ENCODE peak calls at places on chromosomes 12 and 14, in seven cellular contexts. N is cardiac muscle cell; U is GM13976; F is thyroid gland; O is HFF-Myc; H is CD4-positive, alpha-beta T cell; J is dorsolateral prefrontal cortex. G is an unnamed sample.

GRCh38 chr12:71792599-71792998 is 37.9 kb downstream of the RAB21 start:
- DNase-seq in U (no peak), O (no peak), H (no peak), F (no peak), N (no peak), J (no peak), G (no peak)

GRCh38 chr14:103818422-103818821 is 29.0 kb downstream of the PPP1R13B start:
- DNase-seq in H (no peak), F (no peak), N (no peak), U (no peak), J (no peak), O (no peak), G (no peak)

GRCh38 chr14:73759183-73759713 is 45.1 kb upstream of the PNMA1 start:
- DNase-seq in N (peak; percentile 78), F (peak; percentile 69), O (no peak), J (peak; percentile 53), U (peak; percentile 66), H (peak; percentile 50), G (peak; percentile 69)

GRCh38 chr14:43937001-43937400 is 570.1 kb downstream of the FSCB start:
- DNase-seq in H (no peak), J (no peak), N (no peak), O (no peak), F (no peak), U (no peak), G (no peak)

GRCh38 chr12:42507031-42507430 is 82.5 kb downstream of the PRICKLE1 start:
- DNase-seq in J (no peak), O (no peak), F (no peak), U (no peak), N (no peak), H (no peak), G (no peak)

GRCh38 chr12:93245543-93245942 is 132.2 kb upstream of the NUDT4 start:
- DNase-seq in H (peak; percentile 56), J (no peak), F (no peak), U (peak; percentile 62), N (no peak), O (no peak), G (no peak)

GRCh38 chr14:55438066-55438683 is 2.2 kb downstream of the TBPL2 start:
- DNase-seq in J (no peak), O (no peak), H (no peak), U (peak; percentile 36), N (peak; percentile 78), F (peak; percentile 43), G (no peak)

GRCh38 chr14:35366048-35366428 is 38.5 kb downstream of the NFKBIA start:
- DNase-seq in N (peak; percentile 26), O (no peak), J (peak; percentile 46), U (no peak), F (no peak), H (no peak), G (no peak)

GRCh38 chr12:59118356-59118755 is 198.1 kb upstream of the LRIG3 start:
- DNase-seq in O (no peak), N (no peak), H (no peak), U (no peak), F (no peak), J (no peak), G (no peak)

GRCh38 chr14:44700184-44700583 is 193.1 kb upstream of the FSCB start:
- DNase-seq in J (no peak), O (no peak), N (peak; percentile 43), F (no peak), H (no peak), U (no peak), G (no peak)

GRCh38 chr12:24695657-24696329 is 253.1 kb downstream of the BCAT1 start:
- DNase-seq in N (peak; percentile 25), J (no peak), F (peak; percentile 11), U (no peak), O (no peak), H (no peak), G (no peak)

GRCh38 chr14:95456281-95456680 is 60.2 kb downstream of the SYNE3 start:
- DNase-seq in J (peak; percentile 37), U (no peak), O (no peak), F (no peak), N (no peak), H (no peak), G (no peak)

GRCh38 chr12:40313928-40314327 is 89.1 kb downstream of the LRRK2 start:
- DNase-seq in J (no peak), H (no peak), F (no peak), U (peak; percentile 10), N (no peak), O (no peak), G (no peak)

GRCh38 chr12:108087900-108088299 is 41.2 kb upstream of the WSCD2 start:
- DNase-seq in O (no peak), H (no peak), U (no peak), F (no peak), N (no peak), J (no peak), G (no peak)

GRCh38 chr12:49873361-49873934 is 30.3 kb downstream of the FAIM2 start:
- DNase-seq in N (peak; percentile 48), J (no peak), U (no peak), F (peak; percentile 79), O (no peak), H (no peak), G (no peak)

GRCh38 chr14:105617201-105617777 is 90.9 kb downstream of the TMEM121 start:
- DNase-seq in U (no peak), H (no peak), N (no peak), J (no peak), O (no peak), F (no peak), G (no peak)

GRCh38 chr12:75657866-75658265 is 146.5 kb upstream of the KRR1 start:
- DNase-seq in F (no peak), N (no peak), H (no peak), U (no peak), O (no peak), J (no peak), G (no peak)

GRCh38 chr14:99199854-99200653 is 71.9 kb downstream of the BCL11B start:
- DNase-seq in F (no peak), J (no peak), N (peak; percentile 15), U (no peak), O (no peak), H (no peak), G (no peak)
- TF ChIP-seq CTCF in F (no peak), J (peak; percentile 18), N (no peak), U (no peak), O (peak; percentile 11), H (no peak), G (no peak)

DNA sequence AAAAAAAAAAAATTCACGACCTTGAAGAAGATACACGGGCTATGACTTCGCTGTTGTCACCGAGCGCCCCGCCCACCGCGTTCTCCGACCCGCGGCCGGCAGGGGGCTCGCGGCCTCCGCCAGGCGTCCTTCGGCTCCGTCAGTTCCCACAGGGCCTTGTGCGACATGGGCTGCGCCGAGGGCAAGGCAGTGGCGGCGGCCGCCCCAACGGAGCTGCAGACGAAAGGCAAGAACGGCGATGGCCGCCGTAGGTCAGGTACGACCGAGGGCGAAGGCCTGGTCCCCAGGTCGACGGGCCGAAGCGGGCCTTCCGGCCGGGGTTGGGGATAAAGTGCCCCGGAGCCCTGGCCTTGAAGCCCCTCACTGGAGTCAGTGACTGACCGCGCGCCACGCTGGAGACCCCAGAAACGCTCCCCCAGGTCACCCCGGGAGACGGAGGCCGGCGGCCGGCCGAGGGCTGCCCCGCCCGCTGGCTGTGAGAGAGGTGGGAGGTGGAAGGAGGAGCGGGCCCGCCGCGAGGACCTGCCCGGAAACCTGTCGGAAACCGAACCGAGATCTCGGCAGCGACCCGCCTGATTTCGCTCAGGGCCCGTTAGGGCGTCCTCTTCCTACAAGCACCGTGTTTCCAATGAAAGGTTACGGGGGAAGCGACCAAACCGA is at the start of gene TXNRD1:
- DNase-seq in O (no peak), F (peak; percentile 85), N (peak; percentile 86), U (peak; percentile 93), J (peak; percentile 49), H (peak; percentile 83), G (peak; percentile 68)
- TF ChIP-seq CTCF in O (peak; percentile 68), F (peak; percentile 79), N (peak; percentile 86), U (peak; percentile 84), J (peak; percentile 63), H (peak; percentile 91), G (peak; percentile 79)

GRCh38 chr12:132424811-132425210 is 65.1 kb upstream of the FBRSL1 start:
- DNase-seq in O (no peak), N (no peak), J (no peak), U (no peak), H (no peak), F (no peak), G (no peak)

GRCh38 chr12:132424118-132424438 is 65.9 kb upstream of the FBRSL1 start:
- DNase-seq in J (no peak), O (no peak), N (no peak), U (no peak), H (no peak), F (no peak), G (no peak)

GRCh38 chr12:132423251-132424117 is 66.5 kb upstream of the FBRSL1 start:
- DNase-seq in H (no peak), U (no peak), O (no peak), F (no peak), J (no peak), N (no peak), G (no peak)

GRCh38 chr12:132419612-132420237 is 70.2 kb upstream of the FBRSL1 start:
- DNase-seq in N (no peak), H (no peak), O (no peak), U (no peak), J (no peak), F (no peak), G (no peak)

DNA sequence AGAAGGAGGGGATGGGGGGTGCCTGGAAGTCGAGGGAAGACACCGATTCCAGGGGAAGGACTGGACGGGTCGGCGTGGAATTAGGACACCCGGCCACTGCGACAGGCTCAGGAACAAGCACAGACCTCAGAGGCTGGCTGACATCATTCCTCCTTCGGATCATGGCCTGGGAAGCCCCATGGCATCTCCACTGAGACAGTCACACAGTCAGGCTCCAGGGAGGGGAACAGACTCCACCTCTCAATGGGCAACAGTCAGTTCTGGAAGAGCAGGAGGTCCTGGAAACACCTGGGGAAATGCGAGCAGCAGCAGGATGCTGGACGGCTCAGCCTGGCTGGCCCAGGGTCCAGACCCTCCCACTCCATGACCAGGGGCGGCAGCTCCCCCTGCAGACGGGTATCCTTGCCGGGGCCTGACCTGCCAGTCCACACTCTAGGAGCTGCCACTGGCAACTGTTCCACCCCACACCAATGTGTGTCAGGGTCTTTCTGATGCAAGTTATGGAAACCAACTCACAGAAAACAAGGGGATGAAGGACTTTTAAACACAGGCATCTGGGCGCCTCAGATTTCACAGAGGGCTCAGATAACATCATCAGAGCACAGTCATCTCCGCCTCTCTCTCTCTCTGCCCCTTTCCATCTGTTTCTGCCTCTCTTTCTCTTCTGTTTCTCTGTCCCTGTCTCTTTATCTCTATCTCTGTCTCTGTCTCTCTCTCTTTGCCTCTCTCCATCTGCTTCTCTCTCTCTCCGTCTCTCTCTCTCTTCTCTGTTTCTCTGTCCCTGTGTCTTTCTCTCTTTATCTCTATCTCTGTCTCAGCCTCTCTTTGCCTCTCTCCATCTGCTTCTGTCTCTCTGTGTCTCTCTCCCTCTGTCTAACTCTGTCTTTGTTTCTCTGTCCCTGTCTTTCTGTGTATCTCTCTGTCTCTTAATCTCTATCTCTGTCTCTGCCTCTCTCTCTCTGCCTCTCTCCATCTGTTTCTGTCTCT is 67.6 kb upstream of the FBRSL1 start:
- DNase-seq in U (no peak), O (no peak), J (no peak), N (no peak), F (no peak), H (no peak), G (no peak)
- TF ChIP-seq CTCF in U (no peak), O (no peak), J (no peak), N (no peak), F (no peak), H (no peak), G (no peak)

DNA sequence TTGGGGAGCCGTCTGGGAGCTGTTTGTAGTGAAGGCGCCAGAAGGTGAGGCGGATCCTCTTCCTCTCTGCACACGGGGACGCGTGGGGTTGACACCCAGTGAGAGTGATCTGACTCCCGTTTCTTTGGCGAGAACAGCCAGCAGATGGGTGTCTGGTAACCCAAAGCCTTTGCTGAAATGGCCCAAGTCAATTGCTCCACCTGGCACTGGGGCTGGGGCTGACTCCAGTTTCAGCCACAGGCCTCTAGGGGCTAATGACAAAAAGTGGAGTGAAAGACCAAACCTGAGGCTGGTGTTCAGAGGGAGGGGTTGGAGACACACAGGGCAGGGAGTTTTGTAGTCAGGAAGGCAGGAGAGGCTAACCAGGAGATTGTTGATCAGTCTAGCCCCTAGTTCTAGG is 87.0 kb downstream of the FRMD6 start:
- DNase-seq in N (no peak), J (no peak), U (no peak), F (no peak), H (no peak), O (no peak), G (no peak)
- TF ChIP-seq CTCF in N (no peak), J (no peak), U (no peak), F (no peak), H (no peak), O (peak; percentile 9), G (no peak)

G was measured in mesothelial cell of epicardium.